ENCODE peak calls at places on chromosomes 3 and 15, in six cellular contexts. P, J, F, W, Z and G are unnamed samples.

GRCh38 chr3:9598783-9599387 is 45.3 kb upstream of the LHFPL4 start:
- DNase-seq in P (no peak), J (no peak), F (no peak), W (no peak), Z (no peak), G (no peak)

GRCh38 chr3:191963182-191963581 is 502.2 kb downstream of the PYDC2 start:
- DNase-seq in P (no peak), J (peak; percentile 26), F (peak; percentile 92), W (peak; percentile 67), Z (no peak), G (no peak)

GRCh38 chr3:2661078-2661477 is 449.1 kb downstream of the IL5RA start:
- DNase-seq in P (no peak), J (no peak), F (peak; percentile 1), W (peak; percentile 79), Z (no peak), G (no peak)

GRCh38 chr3:127151992-127152391 is 40.9 kb upstream of the PRR23E start:
- DNase-seq in P (no peak), J (no peak), F (peak; percentile 74), W (no peak), Z (no peak), G (no peak)

GRCh38 chr3:160698806-160699205 is 21.8 kb downstream of the ARL14 start:
- DNase-seq in P (no peak), J (no peak), F (peak; percentile 30), W (peak; percentile 15), Z (no peak), G (no peak)

GRCh38 chr3:50211930-50212329 is 6.9 kb downstream of the SLC38A3 start:
- DNase-seq in P (no peak), J (no peak), F (peak; percentile 37), W (peak; percentile 32), Z (no peak), G (no peak)

GRCh38 chr3:58351920-58352319 is 19.2 kb downstream of the PXK start:
- DNase-seq in P (no peak), J (no peak), F (no peak), W (no peak), Z (no peak), G (no peak)

GRCh38 chr3:156161172-156161571 is 40.8 kb downstream of the KCNAB1 start:
- DNase-seq in P (no peak), J (no peak), F (peak; percentile 72), W (no peak), Z (no peak), G (no peak)

GRCh38 chr3:140724856-140725812 is 47.3 kb downstream of the TRIM42 start:
- DNase-seq in P (no peak), J (no peak), F (no peak), W (no peak), Z (no peak), G (no peak)

GRCh38 chr15:41567870-41568269 is 8.9 kb downstream of the TYRO3 start:
- DNase-seq in P (no peak), J (peak; percentile 33), F (no peak), W (no peak), Z (no peak), G (no peak)

GRCh38 chr3:105415981-105416380 is 49.3 kb downstream of the ALCAM start:
- DNase-seq in P (no peak), J (no peak), F (peak; percentile 35), W (peak; percentile 45), Z (no peak), G (no peak)

GRCh38 chr3:138113309-138113708 is 2.1 kb downstream of the DZIP1L start:
- DNase-seq in P (no peak), J (no peak), F (peak; percentile 13), W (peak; percentile 25), Z (no peak), G (no peak)

GRCh38 chr3:41418961-41419691 is 219.8 kb downstream of the CTNNB1 start:
- DNase-seq in P (no peak), J (no peak), F (peak; percentile 66), W (peak; percentile 60), Z (no peak), G (no peak)

GRCh38 chr15:89982315-89983055 is 18.6 kb upstream of the ZNF710 start:
- DNase-seq in P (no peak), J (no peak), F (no peak), W (no peak), Z (no peak), G (no peak)
- H3K4me3 ChIP-seq in P (no peak overlapping the region), J (no peak overlapping the region), F (no peak overlapping the region), W (no peak overlapping the region), Z (no peak overlapping the region), G (no peak overlapping the region)

DNA sequence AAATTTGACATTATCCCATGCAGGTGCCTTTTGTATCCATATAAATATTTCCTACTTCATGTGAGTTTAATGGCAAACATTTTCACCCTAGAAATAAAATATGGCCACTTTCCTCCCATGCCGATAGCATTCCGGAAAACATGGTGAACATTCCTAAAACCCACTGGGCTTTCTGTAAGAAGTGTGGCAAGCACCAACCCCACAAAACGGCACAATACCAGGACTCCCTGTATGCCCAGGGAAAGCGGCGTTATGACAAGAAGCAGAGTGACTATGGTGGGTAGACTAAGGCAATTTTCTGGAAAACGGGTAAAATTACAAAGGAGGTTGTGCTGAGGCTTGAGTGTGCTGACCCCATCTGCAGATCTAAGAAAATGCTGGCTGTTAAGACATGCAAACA is 7.6 kb downstream of the ANXA2 start:
- DNase-seq in P (no peak), J (no peak), F (peak; percentile 27), W (no peak), Z (no peak), G (no peak)
- H3K4me1 ChIP-seq in P (peaks cover 33% of the 10 kb centered on the region), J (peaks cover 19% of the 10 kb centered on the region), F (peaks cover 38% of the 10 kb centered on the region), W (peaks cover 12% of the 10 kb centered on the region), Z (peaks cover 100% of the 10 kb centered on the region), G (peaks cover 98% of the 10 kb centered on the region)

GRCh38 chr15:52800852-52801747 is 11.0 kb upstream of the ONECUT1 start:
- DNase-seq in P (no peak), J (no peak), F (no peak), W (no peak), Z (no peak), G (no peak)

GRCh38 chr15:52797625-52798501 is 7.7 kb upstream of the ONECUT1 start:
- DNase-seq in P (no peak), J (peak; percentile 15), F (no peak), W (no peak), Z (no peak), G (no peak)

GRCh38 chr15:52796742-52797515 is 6.8 kb upstream of the ONECUT1 start:
- DNase-seq in P (no peak), J (no peak), F (no peak), W (no peak), Z (no peak), G (no peak)

GRCh38 chr15:52798529-52799101 is 8.5 kb upstream of the ONECUT1 start:
- DNase-seq in P (no peak), J (peak; percentile 36), F (no peak), W (no peak), Z (no peak), G (no peak)

DNA sequence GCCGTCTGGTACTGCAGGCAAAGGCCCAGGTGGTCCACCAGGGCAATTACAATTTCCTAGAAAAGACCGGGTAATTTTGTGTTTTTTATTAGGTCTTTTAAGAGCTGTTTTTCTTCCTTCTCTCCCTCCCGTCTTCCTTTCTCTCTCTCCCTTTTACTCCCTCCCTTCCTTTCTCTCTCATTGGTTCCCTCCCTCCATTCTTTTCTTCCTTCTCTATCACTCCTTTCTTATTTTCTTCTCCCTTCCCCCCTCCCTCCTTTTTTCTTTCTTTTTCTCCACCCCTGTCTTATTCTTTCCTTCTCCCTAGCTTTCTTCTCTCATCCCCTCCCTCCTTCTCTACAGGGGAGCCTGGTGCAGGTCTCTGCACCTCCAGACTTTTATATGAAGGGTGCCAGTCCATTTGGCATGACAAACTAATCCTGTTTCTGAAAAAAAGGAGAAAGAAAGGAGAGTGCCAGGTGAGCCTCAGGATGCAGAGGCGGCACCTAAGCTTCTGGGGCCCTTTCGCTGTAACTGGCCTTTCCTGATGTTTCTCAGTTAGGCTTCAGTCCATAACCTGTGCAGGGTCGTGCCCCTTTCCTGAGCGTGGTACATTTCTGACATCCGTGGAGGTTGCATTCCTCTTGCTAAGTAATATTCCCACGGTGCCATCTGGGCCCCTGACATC is 9.1 kb upstream of the ONECUT1 start:
- DNase-seq in P (no peak), J (no peak), F (no peak), W (no peak), Z (no peak), G (no peak)
- H3K27me3 ChIP-seq in P (peaks cover 6% of the 10 kb centered on the region), J (peaks cover 100% of the 10 kb centered on the region), F (peaks cover 92% of the 10 kb centered on the region), W (peaks cover 99% of the 10 kb centered on the region), Z (peaks cover 69% of the 10 kb centered on the region), G (peaks cover 100% of the 10 kb centered on the region)

DNA sequence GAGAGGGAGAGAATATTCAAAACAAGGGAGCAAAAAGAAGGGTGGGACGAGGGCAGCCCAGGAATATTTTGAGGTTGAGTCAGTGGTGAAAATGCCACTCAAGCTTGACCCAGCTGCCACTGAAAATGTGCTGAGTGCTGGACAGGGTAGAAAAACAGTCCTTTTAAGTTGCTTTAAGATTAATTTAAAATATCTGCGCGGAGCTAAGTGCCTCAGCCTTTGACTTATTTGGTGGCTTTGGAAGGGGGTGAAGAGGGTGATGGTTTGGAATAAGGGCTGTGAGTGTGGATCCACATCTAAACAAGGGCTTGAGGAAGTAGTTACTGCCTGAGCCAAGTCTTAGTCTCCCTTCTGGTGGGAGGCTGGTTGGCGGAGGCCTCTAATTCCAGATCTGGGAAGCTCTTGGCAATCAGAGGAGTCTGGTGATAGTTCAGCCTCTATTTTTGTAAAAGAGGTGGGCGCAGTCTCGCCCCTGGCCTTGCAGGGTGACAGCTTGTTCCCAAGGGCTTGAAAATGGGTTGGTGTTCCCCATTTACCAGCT is 280.8 kb upstream of the ROPN1 start:
- DNase-seq in P (peak; percentile 57), J (no peak), F (peak; percentile 77), W (no peak), Z (no peak), G (no peak)
- H3K4me3 ChIP-seq in P (no peak overlapping the region), J (no peak overlapping the region), F (no peak overlapping the region), W (no peak overlapping the region), Z (no peak overlapping the region), G (no peak overlapping the region)

DNA sequence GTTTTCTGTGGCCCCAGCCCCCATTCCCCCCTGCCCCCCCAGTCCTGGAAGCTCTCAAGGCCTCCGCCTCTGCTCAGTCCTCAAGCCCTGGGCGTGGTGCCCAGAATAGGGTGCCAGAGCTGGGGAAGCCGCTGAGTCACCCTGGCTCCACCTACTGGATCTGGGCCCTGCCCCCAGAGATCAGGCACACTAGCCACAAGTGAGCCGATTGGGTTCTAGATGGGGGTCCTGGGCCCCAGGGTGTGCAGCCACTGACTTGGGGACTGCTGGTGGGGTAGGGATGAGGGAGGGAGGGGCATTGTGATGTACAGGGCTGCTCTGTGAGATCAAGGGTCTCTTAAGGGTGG is 5.7 kb downstream of the EIF4G1 start:
- DNase-seq in P (peak; percentile 97), J (no peak), F (peak; percentile 96), W (peak; percentile 92), Z (peak; percentile 55), G (peak; percentile 97)
- H3K4me1 ChIP-seq in P (no peaks in the 10 kb centered on the region), J (peaks cover 15% of the 10 kb centered on the region), F (peaks cover 23% of the 10 kb centered on the region), W (peaks cover 32% of the 10 kb centered on the region), Z (peaks cover 74% of the 10 kb centered on the region), G (peaks cover 91% of the 10 kb centered on the region)

GRCh38 chr15:69979269-69979668 is 118.4 kb downstream of the TLE3 start:
- DNase-seq in P (no peak), J (no peak), F (peak; percentile 1), W (peak; percentile 18), Z (no peak), G (no peak)
- H3K27me3 ChIP-seq in P (no peaks in the 10 kb centered on the region), J (peaks cover 2% of the 10 kb centered on the region), F (peaks cover 3% of the 10 kb centered on the region), W (peaks cover 22% of the 10 kb centered on the region), Z (no peaks in the 10 kb centered on the region), G (peaks cover 95% of the 10 kb centered on the region)

GRCh38 chr3:122800031-122800430 is 5.2 kb downstream of the SLC49A4 start:
- DNase-seq in P (no peak), J (no peak), F (no peak), W (no peak), Z (no peak), G (no peak)
- H3K4me3 ChIP-seq in P (no peak overlapping the region), J (no peak overlapping the region), F (no peak overlapping the region), W (no peak overlapping the region), Z (no peak overlapping the region), G (no peak overlapping the region)